ENCODE peak calls at places on chromosome 22, in seven cellular contexts. One of them, this sample, is unnamed.

GRCh38 chr22:20219667-20220628 is 48.2 kb downstream of the RTN4R start:
- DNase-seq in right lobe of liver: no peak
- DNase-seq in GM03348: no peak
- DNase-seq in frontal cortex: no peak
- DNase-seq in foreskin fibroblast: no peak
- DNase-seq in astrocyte of the spinal cord: no peak
- DNase-seq in esophagus squamous epithelium: no peak
- DNase-seq in this sample: no peak

GRCh38 chr22:42937164-42937854 is 77.6 kb downstream of the PACSIN2 start:
- DNase-seq in right lobe of liver: no peak
- DNase-seq in GM03348: peak
- DNase-seq in frontal cortex: no peak
- DNase-seq in foreskin fibroblast: peak
- DNase-seq in astrocyte of the spinal cord: peak
- DNase-seq in esophagus squamous epithelium: no peak
- DNase-seq in this sample: no peak

GRCh38 chr22:49305215-49305965 is 522.3 kb downstream of the BRD1 start:
- DNase-seq in right lobe of liver: peak
- DNase-seq in GM03348: peak
- DNase-seq in frontal cortex: peak
- DNase-seq in foreskin fibroblast: no peak
- DNase-seq in astrocyte of the spinal cord: no peak
- DNase-seq in esophagus squamous epithelium: no peak
- DNase-seq in this sample: peak

GRCh38 chr22:34998921-34999320 is 67.0 kb upstream of the ISX start:
- DNase-seq in right lobe of liver: no peak
- DNase-seq in GM03348: no peak
- DNase-seq in frontal cortex: no peak
- DNase-seq in foreskin fibroblast: no peak
- DNase-seq in astrocyte of the spinal cord: no peak
- DNase-seq in esophagus squamous epithelium: no peak
- DNase-seq in this sample: no peak

GRCh38 chr22:36860821-36861659 is at the start of gene NCF4:
- DNase-seq in right lobe of liver: peak
- DNase-seq in GM03348: no peak
- DNase-seq in frontal cortex: no peak
- DNase-seq in foreskin fibroblast: no peak
- DNase-seq in astrocyte of the spinal cord: no peak
- DNase-seq in esophagus squamous epithelium: peak
- DNase-seq in this sample: peak

GRCh38 chr22:35575116-35575748 is 34.6 kb downstream of the RASD2 start:
- DNase-seq in right lobe of liver: no peak
- DNase-seq in GM03348: no peak
- DNase-seq in frontal cortex: no peak
- DNase-seq in foreskin fibroblast: no peak
- DNase-seq in astrocyte of the spinal cord: no peak
- DNase-seq in esophagus squamous epithelium: no peak
- DNase-seq in this sample: no peak

GRCh38 chr22:32185821-32186220 is 19.1 kb downstream of the RFPL2 start:
- DNase-seq in right lobe of liver: no peak
- DNase-seq in GM03348: no peak
- DNase-seq in frontal cortex: no peak
- DNase-seq in foreskin fibroblast: no peak
- DNase-seq in astrocyte of the spinal cord: no peak
- DNase-seq in esophagus squamous epithelium: no peak
- DNase-seq in this sample: no peak

GRCh38 chr22:42700355-42700754 is 20.3 kb downstream of the A4GALT start:
- DNase-seq in right lobe of liver: no peak
- DNase-seq in GM03348: no peak
- DNase-seq in frontal cortex: no peak
- DNase-seq in foreskin fibroblast: no peak
- DNase-seq in astrocyte of the spinal cord: no peak
- DNase-seq in esophagus squamous epithelium: no peak
- DNase-seq in this sample: no peak

GRCh38 chr22:43128928-43129424 is 14.2 kb downstream of the MCAT start:
- DNase-seq in right lobe of liver: no peak
- DNase-seq in GM03348: no peak
- DNase-seq in frontal cortex: no peak
- DNase-seq in foreskin fibroblast: no peak
- DNase-seq in astrocyte of the spinal cord: no peak
- DNase-seq in esophagus squamous epithelium: no peak
- DNase-seq in this sample: no peak

GRCh38 chr22:46845281-46846153 is 83.1 kb downstream of the TBC1D22A start:
- DNase-seq in right lobe of liver: no peak
- DNase-seq in GM03348: peak
- DNase-seq in frontal cortex: peak
- DNase-seq in foreskin fibroblast: peak
- DNase-seq in astrocyte of the spinal cord: peak
- DNase-seq in esophagus squamous epithelium: no peak
- DNase-seq in this sample: no peak

GRCh38 chr22:43183496-43184263 is 3.3 kb downstream of the TTLL12 start:
- DNase-seq in right lobe of liver: no peak
- DNase-seq in GM03348: no peak
- DNase-seq in frontal cortex: no peak
- DNase-seq in foreskin fibroblast: peak
- DNase-seq in astrocyte of the spinal cord: peak
- DNase-seq in esophagus squamous epithelium: no peak
- DNase-seq in this sample: no peak

GRCh38 chr22:19916941-19917340 is 24.6 kb upstream of the COMT start:
- DNase-seq in right lobe of liver: no peak
- DNase-seq in GM03348: no peak
- DNase-seq in frontal cortex: no peak
- DNase-seq in foreskin fibroblast: no peak
- DNase-seq in astrocyte of the spinal cord: no peak
- DNase-seq in esophagus squamous epithelium: no peak
- DNase-seq in this sample: no peak

GRCh38 chr22:36386351-36386899 is 1.3 kb downstream of the MYH9 start:
- DNase-seq in right lobe of liver: no peak
- DNase-seq in GM03348: no peak
- DNase-seq in frontal cortex: no peak
- DNase-seq in foreskin fibroblast: peak
- DNase-seq in astrocyte of the spinal cord: no peak
- DNase-seq in esophagus squamous epithelium: no peak
- DNase-seq in this sample: peak

GRCh38 chr22:41915035-41915782 is at the start of gene SHISA8:
- DNase-seq in right lobe of liver: no peak
- DNase-seq in GM03348: peak
- DNase-seq in frontal cortex: peak
- DNase-seq in foreskin fibroblast: peak
- DNase-seq in astrocyte of the spinal cord: peak
- DNase-seq in esophagus squamous epithelium: no peak
- DNase-seq in this sample: no peak

GRCh38 chr22:49903322-49904039 is 14.8 kb downstream of the ALG12 start:
- DNase-seq in right lobe of liver: no peak
- DNase-seq in GM03348: no peak
- DNase-seq in frontal cortex: no peak
- DNase-seq in foreskin fibroblast: no peak
- DNase-seq in astrocyte of the spinal cord: no peak
- DNase-seq in esophagus squamous epithelium: no peak
- DNase-seq in this sample: no peak

GRCh38 chr22:19882446-19883381 is 28.0 kb upstream of the GNB1L start:
- DNase-seq in right lobe of liver: no peak
- DNase-seq in GM03348: no peak
- DNase-seq in frontal cortex: no peak
- DNase-seq in foreskin fibroblast: no peak
- DNase-seq in astrocyte of the spinal cord: no peak
- DNase-seq in esophagus squamous epithelium: no peak
- DNase-seq in this sample: peak

GRCh38 chr22:49959782-49960158 is 802 bp upstream of the PIM3 start:
- DNase-seq in right lobe of liver: peak
- DNase-seq in GM03348: peak
- DNase-seq in frontal cortex: no peak
- DNase-seq in foreskin fibroblast: peak
- DNase-seq in astrocyte of the spinal cord: no peak
- DNase-seq in esophagus squamous epithelium: no peak
- DNase-seq in this sample: no peak

GRCh38 chr22:43014062-43014875 is 680 bp downstream of the PACSIN2 start:
- DNase-seq in right lobe of liver: peak
- DNase-seq in GM03348: peak
- DNase-seq in frontal cortex: peak
- DNase-seq in foreskin fibroblast: peak
- DNase-seq in astrocyte of the spinal cord: no peak
- DNase-seq in esophagus squamous epithelium: no peak
- DNase-seq in this sample: no peak

GRCh38 chr22:44550666-44551491 is 52.8 kb upstream of the RTL6 start:
- DNase-seq in right lobe of liver: peak
- DNase-seq in GM03348: peak
- DNase-seq in frontal cortex: no peak
- DNase-seq in foreskin fibroblast: peak
- DNase-seq in astrocyte of the spinal cord: peak
- DNase-seq in esophagus squamous epithelium: no peak
- DNase-seq in this sample: peak

GRCh38 chr22:45212992-45213751 is 27.5 kb downstream of the KIAA0930 start:
- DNase-seq in right lobe of liver: no peak
- DNase-seq in GM03348: peak
- DNase-seq in frontal cortex: no peak
- DNase-seq in foreskin fibroblast: peak
- DNase-seq in astrocyte of the spinal cord: peak
- DNase-seq in esophagus squamous epithelium: no peak
- DNase-seq in this sample: no peak

GRCh38 chr22:42282943-42283287 is 12.5 kb upstream of the TCF20 start:
- DNase-seq in right lobe of liver: no peak
- DNase-seq in GM03348: no peak
- DNase-seq in frontal cortex: no peak
- DNase-seq in foreskin fibroblast: no peak
- DNase-seq in astrocyte of the spinal cord: no peak
- DNase-seq in esophagus squamous epithelium: no peak
- DNase-seq in this sample: no peak

GRCh38 chr22:39517470-39517869 is 2.9 kb upstream of the ATF4 start:
- DNase-seq in right lobe of liver: no peak
- DNase-seq in GM03348: no peak
- DNase-seq in frontal cortex: no peak
- DNase-seq in foreskin fibroblast: no peak
- DNase-seq in astrocyte of the spinal cord: no peak
- DNase-seq in esophagus squamous epithelium: no peak
- DNase-seq in this sample: no peak

GRCh38 chr22:40819741-40820140 is 595 bp upstream of the SLC25A17 start:
- DNase-seq in right lobe of liver: no peak
- DNase-seq in GM03348: peak
- DNase-seq in frontal cortex: peak
- DNase-seq in foreskin fibroblast: peak
- DNase-seq in astrocyte of the spinal cord: no peak
- DNase-seq in esophagus squamous epithelium: no peak
- DNase-seq in this sample: no peak

GRCh38 chr22:42214625-42215415 is 55.6 kb downstream of the TCF20 start:
- DNase-seq in right lobe of liver: no peak
- DNase-seq in GM03348: no peak
- DNase-seq in frontal cortex: peak
- DNase-seq in foreskin fibroblast: no peak
- DNase-seq in astrocyte of the spinal cord: peak
- DNase-seq in esophagus squamous epithelium: no peak
- DNase-seq in this sample: no peak

GRCh38 chr22:19886605-19887250 is 32.1 kb upstream of the GNB1L start:
- DNase-seq in right lobe of liver: no peak
- DNase-seq in GM03348: peak
- DNase-seq in frontal cortex: no peak
- DNase-seq in foreskin fibroblast: peak
- DNase-seq in astrocyte of the spinal cord: peak
- DNase-seq in esophagus squamous epithelium: no peak
- DNase-seq in this sample: no peak

GRCh38 chr22:23200896-23201295 is 20.6 kb downstream of the BCR start:
- DNase-seq in right lobe of liver: no peak
- DNase-seq in GM03348: no peak
- DNase-seq in frontal cortex: no peak
- DNase-seq in foreskin fibroblast: no peak
- DNase-seq in astrocyte of the spinal cord: no peak
- DNase-seq in esophagus squamous epithelium: no peak
- DNase-seq in this sample: no peak